ENCODE peak calls at places on chromosomes 6 and 20, in four cellular contexts. R is endothelial cell; J is amygdala; I is activated T-cell treated with anti-CD3 and anti-CD28 coated beads, Interleukin-2, amount 50 U/mL, for 72 hours. L is an unnamed sample.
A peak's percentile ranks its signal among the peaks of the same experiment; 100 is the strongest.

GRCh38 chr6:39113788-39114187 is 1.2 kb downstream of the SAYSD1 start:
- DNase-seq in R (no peak), J (no peak), I (no peak), L (peak; percentile 32)

GRCh38 chr6:116392158-116393032 is 21.6 kb downstream of the DSE start:
- DNase-seq in R (no peak), J (no peak), I (no peak), L (peak; percentile 64)

GRCh38 chr6:5766260-5766659 is 240.5 kb downstream of the NRN1 start:
- DNase-seq in R (no peak), J (no peak), I (no peak), L (no peak)

GRCh38 chr6:5713519-5713918 is 293.2 kb downstream of the NRN1 start:
- DNase-seq in R (no peak), J (no peak), I (no peak), L (no peak)

GRCh38 chr6:11918021-11918738 is 93.9 kb upstream of the HIVEP1 start:
- DNase-seq in R (no peak), J (no peak), I (no peak), L (no peak)

GRCh38 chr6:72324591-72324990 is 297.3 kb upstream of the KCNQ5 start:
- DNase-seq in R (no peak), J (no peak), I (no peak), L (no peak)

GRCh38 chr6:84522135-84522535 is 242.3 kb downstream of the TBX18 start:
- DNase-seq in R (no peak), J (no peak), I (no peak), L (no peak)

GRCh38 chr6:74578339-74578738 is 627.5 kb downstream of the COL12A1 start:
- DNase-seq in R (no peak), J (no peak), I (no peak), L (no peak)

GRCh38 chr6:26211963-26212362 is 124.7 kb downstream of the HFE start:
- DNase-seq in R (no peak), J (no peak), I (no peak), L (no peak)

GRCh38 chr6:34059136-34059731 is 86.7 kb downstream of the GRM4 start:
- DNase-seq in R (no peak), J (no peak), I (no peak), L (no peak)

GRCh38 chr20:41308290-41308691 is 9.2 kb downstream of the ZHX3 start:
- DNase-seq in R (no peak), J (no peak), I (no peak), L (peak; percentile 51)

GRCh38 chr6:120553353-120553752 is 780.9 kb downstream of the TBC1D32 start:
- DNase-seq in R (no peak), J (no peak), I (no peak), L (no peak)

GRCh38 chr20:17987988-17988387 is 19.2 kb downstream of the MGME1 start:
- DNase-seq in R (no peak), J (no peak), I (no peak), L (no peak)

GRCh38 chr6:142380626-142381025 is 78.8 kb downstream of the ADGRG6 start:
- DNase-seq in R (no peak), J (no peak), I (no peak), L (no peak)

GRCh38 chr20:420721-421574 is 12.8 kb downstream of the RBCK1 start:
- DNase-seq in R (peak; percentile 36), J (no peak), I (no peak), L (no peak)

GRCh38 chr6:47853766-47854165 is 71.9 kb downstream of the OPN5 start:
- DNase-seq in R (no peak), J (no peak), I (no peak), L (no peak)

GRCh38 chr6:64301307-64302236 is 666.0 kb downstream of the PHF3 start:
- DNase-seq in R (no peak), J (no peak), I (no peak), L (no peak)